ENCODE peak calls at places on chromosomes 16 and 17, in eight cellular contexts. G, D, Q, C, P, H, T and E are unnamed samples.

GRCh38 chr17:80765241-80766022 is 220.8 kb downstream of the RPTOR start:
- DNase-seq in D (no peak), G (no peak), H (no peak), Q (no peak), T (no peak), P (no peak), C (no peak), E (no peak)

GRCh38 chr17:8126306-8127066 is 2.6 kb upstream of the HES7 start:
- DNase-seq in G (peak; percentile 81), D (peak; percentile 69), C (no peak), P (peak; percentile 58), Q (no peak), T (no peak), H (peak; percentile 43), E (no peak)

GRCh38 chr17:19904924-19905323 is 37.2 kb upstream of the ULK2 start:
- DNase-seq in D (no peak), Q (no peak), C (peak; percentile 24), H (no peak), T (no peak), G (no peak), P (peak; percentile 24), E (no peak)

GRCh38 chr16:59593256-59593655 is 859.1 kb upstream of the GOT2 start:
- DNase-seq in T (no peak), D (no peak), G (no peak), Q (peak; percentile 36), H (peak; percentile 79), P (no peak), C (no peak), E (peak; percentile 61)

GRCh38 chr16:51636913-51637743 is 486.1 kb upstream of the SALL1 start:
- DNase-seq in T (no peak), H (no peak), C (no peak), G (peak; percentile 26), Q (no peak), D (peak; percentile 91), P (no peak), E (peak; percentile 27)

GRCh38 chr16:56262148-56262878 is 71.0 kb downstream of the GNAO1 start:
- DNase-seq in Q (no peak), P (peak; percentile 38), G (no peak), H (no peak), T (no peak), C (no peak), D (no peak), E (no peak)

GRCh38 chr17:20066253-20066652 is 57.1 kb downstream of the SPECC1 start:
- DNase-seq in G (no peak), H (peak; percentile 95), T (peak; percentile 66), D (no peak), C (peak; percentile 49), Q (peak; percentile 74), P (no peak), E (peak; percentile 46)

GRCh38 chr17:64505320-64506200 is 529 bp downstream of the DDX5 start:
- DNase-seq in Q (peak; percentile 69), P (peak; percentile 94), D (peak; percentile 84), H (peak; percentile 79), G (peak; percentile 94), C (peak; percentile 91), T (peak; percentile 92), E (peak; percentile 55)

GRCh38 chr16:65510850-65511249 is 389.0 kb upstream of the CDH11 start:
- DNase-seq in T (no peak), H (peak; percentile 94), P (no peak), G (no peak), D (no peak), Q (no peak), C (no peak), E (no peak)

GRCh38 chr17:59619313-59620063 is at the start of gene CLTC:
- DNase-seq in P (peak; percentile 94), T (peak; percentile 94), D (peak; percentile 96), C (peak; percentile 90), Q (peak; percentile 96), G (peak; percentile 96), H (peak; percentile 99), E (peak; percentile 96)

GRCh38 chr17:10019941-10020403 is 114.9 kb upstream of the RCVRN start:
- DNase-seq in T (no peak), P (no peak), Q (no peak), C (no peak), G (peak; percentile 26), H (no peak), D (no peak), E (no peak)

DNA sequence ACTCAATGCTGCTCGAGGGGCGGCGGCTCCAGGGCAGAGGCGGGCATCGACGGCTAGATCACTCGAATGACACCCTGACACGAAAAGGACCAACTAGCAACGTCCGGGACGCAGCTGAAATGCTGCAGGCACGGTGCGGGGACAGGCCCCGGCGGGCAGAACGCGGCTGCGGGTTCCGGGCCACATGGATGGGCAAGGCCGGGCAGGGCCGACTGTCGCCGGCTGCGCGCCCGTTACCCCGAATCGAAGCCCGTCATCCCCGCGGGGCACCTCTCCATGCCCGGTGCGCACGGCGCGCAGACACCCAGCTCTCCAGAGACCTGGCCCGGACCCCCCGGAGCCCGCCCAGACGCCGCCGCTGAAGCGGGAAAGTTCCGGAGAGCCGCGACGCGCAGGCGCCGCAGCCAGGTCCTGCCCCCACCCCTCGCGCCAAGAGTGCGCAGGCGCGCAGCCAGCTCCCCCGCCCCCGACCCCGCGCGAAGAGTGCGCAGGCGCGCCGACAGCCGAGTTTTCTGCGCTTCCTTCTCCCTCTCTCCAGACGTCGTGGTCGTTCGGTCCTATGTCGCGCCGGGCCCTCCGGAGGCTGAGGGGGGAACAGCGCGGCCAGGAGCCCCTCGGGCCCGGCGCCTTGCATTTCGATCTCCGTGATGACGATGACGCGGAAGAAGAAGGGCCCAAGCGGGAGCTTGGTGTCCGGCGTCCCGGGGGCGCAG is at the start of gene TCF25:
- DNase-seq in G (peak; percentile 96), D (peak; percentile 86), H (peak; percentile 67), C (peak; percentile 83), P (peak; percentile 85), T (peak; percentile 75), Q (peak; percentile 56), E (peak; percentile 21)
- TF ChIP-seq CTCF in G (peak; percentile 26), D (no peak), H (no peak), C (no peak), P (no peak), T (no peak), Q (no peak), E (no peak)

DNA sequence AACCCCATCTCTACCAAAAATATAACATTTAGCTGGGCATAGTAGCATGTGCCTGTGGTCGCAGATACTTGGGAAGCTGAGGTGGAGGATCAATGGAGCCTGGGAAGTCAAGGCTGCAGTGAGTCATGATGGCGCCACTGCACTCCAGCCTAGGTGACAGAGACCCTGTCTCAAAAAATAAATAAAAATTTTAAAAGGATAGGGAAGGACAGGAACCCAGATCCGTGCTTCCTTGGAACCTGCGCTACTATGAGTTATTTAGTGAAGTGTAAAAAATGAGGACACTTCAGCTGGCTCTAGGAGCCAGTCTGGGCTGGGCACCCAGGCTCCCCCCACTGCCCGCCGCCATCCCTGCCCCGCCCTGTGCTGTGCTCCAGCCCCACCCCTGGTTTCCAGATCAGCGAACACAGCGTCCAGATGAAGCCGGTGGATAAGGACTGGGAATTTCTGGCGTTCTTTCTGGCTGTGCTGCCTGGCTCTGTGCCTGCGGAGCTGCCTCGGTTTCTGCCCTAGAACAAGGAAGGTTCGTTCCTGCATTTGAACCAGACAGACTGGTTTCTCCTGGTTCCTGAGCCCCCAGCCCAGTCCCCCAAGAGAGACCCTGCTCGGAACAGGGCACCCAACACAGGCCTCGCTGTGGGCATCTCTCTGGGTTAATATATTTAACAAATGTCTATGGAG is 18.5 kb downstream of the PLLP start:
- DNase-seq in P (peak; percentile 82), H (peak; percentile 73), D (no peak), G (peak; percentile 34), T (peak; percentile 66), C (peak; percentile 81), Q (no peak), E (no peak)
- H3K4me3 ChIP-seq in P (no peak overlapping the region), H (no peak overlapping the region), D (no peak overlapping the region), G (no peak overlapping the region), T (no peak overlapping the region), C (peak overlapping the region; percentile 45), Q (no peak overlapping the region), E (no peak overlapping the region)

GRCh38 chr16:73047536-73048291 is at the start of gene ZFHX3:
- DNase-seq in P (peak; percentile 79), Q (no peak), H (peak; percentile 66), C (peak; percentile 79), D (peak; percentile 87), G (peak; percentile 89), T (peak; percentile 90), E (no peak)

GRCh38 chr16:73046484-73047214 is 1.3 kb downstream of the ZFHX3 start:
- DNase-seq in G (no peak), Q (no peak), T (no peak), H (no peak), C (no peak), D (no peak), P (no peak), E (no peak)

GRCh38 chr16:73047221-73047535 is 750 bp downstream of the ZFHX3 start:
- DNase-seq in D (no peak), H (peak; percentile 90), C (no peak), G (no peak), P (no peak), Q (no peak), T (no peak), E (peak; percentile 71)

GRCh38 chr16:73049051-73049910 is 1.4 kb upstream of the ZFHX3 start:
- DNase-seq in H (no peak), Q (no peak), G (no peak), C (no peak), P (no peak), T (no peak), D (no peak), E (no peak)

DNA sequence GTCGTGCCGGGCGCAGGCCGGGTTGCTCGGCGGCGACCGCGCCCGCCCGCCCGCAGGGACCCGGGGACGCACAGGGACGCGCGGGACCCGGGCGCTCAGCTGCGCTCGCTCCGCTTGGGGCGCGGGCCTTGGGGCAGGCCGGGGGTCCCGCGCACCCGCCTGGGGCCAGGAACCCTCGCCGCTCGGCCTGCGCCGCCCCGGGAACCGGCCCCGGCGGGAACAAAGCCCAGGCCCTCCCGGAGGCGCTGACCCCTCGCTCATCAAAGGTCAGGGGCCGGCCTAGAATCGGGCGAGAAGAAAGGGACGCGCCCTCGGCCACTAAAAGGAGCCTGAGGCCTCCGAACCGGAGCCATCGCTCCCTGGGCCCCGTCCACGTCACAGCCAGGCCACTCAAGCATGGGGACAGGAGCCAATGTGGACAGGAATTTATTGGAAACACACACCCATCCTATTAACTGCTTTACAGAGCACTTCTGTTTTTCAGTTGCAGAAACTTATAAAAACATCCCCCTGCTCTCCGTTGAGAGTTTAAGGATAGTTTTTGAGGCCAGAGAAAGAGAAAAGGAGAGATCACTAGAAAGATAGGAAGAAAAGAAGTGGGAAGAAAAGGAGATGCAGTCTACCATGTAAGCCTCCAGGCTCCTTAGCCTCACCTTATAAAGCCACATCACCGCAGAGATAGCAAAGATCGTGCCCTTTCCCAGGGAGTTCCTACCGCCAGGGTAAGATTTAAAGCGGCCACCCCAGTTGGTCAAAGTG is 543 bp upstream of the ZFHX3 start:
- DNase-seq in H (no peak), Q (no peak), G (peak; percentile 86), P (peak; percentile 67), C (peak; percentile 78), D (peak; percentile 72), T (no peak), E (no peak)
- TF ChIP-seq CTCF in H (no peak), Q (no peak), G (no peak), P (no peak), C (no peak), D (no peak), T (peak; percentile 16), E (no peak)

GRCh38 chr17:67528751-67529436 is 151.8 kb downstream of the PITPNC1 start:
- DNase-seq in C (peak; percentile 72), T (peak; percentile 88), Q (peak; percentile 59), G (peak; percentile 84), D (peak; percentile 73), H (peak; percentile 95), P (peak; percentile 71), E (peak; percentile 52)
- H3K4me3 ChIP-seq in C (peak overlapping the region; percentile 53), T (no peak overlapping the region), Q (peak overlapping the region; percentile 57), G (peak overlapping the region; percentile 6), D (no peak overlapping the region), H (peak overlapping the region; percentile 53), P (peak overlapping the region; percentile 3), E (peak overlapping the region; percentile 43)

GRCh38 chr17:46193626-46194392 is 580 bp upstream of the KANSL1 start:
- DNase-seq in T (peak; percentile 97), D (peak; percentile 97), H (peak; percentile 96), P (peak; percentile 96), Q (peak; percentile 70), G (peak; percentile 97), C (peak; percentile 95), E (peak; percentile 91)
- TF ChIP-seq CTCF in T (no peak), D (no peak), H (no peak), P (no peak), Q (no peak), G (peak; percentile 44), C (peak; percentile 49), E (no peak)